ENCODE peak calls at places on chromosomes 4 and X, in ten cellular contexts. P is aorta; Q is astrocyte; J is ovary; M is IMR-90; F is caudate nucleus; U is H9; X is CD8-positive, alpha-beta memory T cell; W is PC-9; I is A549. K is an unnamed sample.
A peak's percentile ranks its signal among the peaks of the same experiment; 100 is the strongest.

GRCh38 chr4:70874268-70875156 is 27.7 kb upstream of the MOB1B start:
- DNase-seq in P (no peak), Q (no peak), J (no peak), M (no peak), F (no peak), U (no peak), X (no peak), W (no peak), I (no peak), K (no peak)

GRCh38 chr4:101292214-101292613 is 55.1 kb downstream of the PPP3CA start:
- DNase-seq in P (no peak), Q (no peak), J (no peak), M (no peak), F (no peak), U (no peak), X (no peak), W (no peak), I (no peak), K (no peak)

GRCh38 chr4:128573781-128574508 is 235.6 kb upstream of the JADE1 start:
- DNase-seq in P (no peak), Q (peak; percentile 97), J (no peak), M (peak; percentile 91), F (no peak), U (no peak), X (no peak), W (no peak), I (peak; percentile 96), K (peak; percentile 75)

GRCh38 chr4:8391972-8392371 is 48.6 kb downstream of the ACOX3 start:
- DNase-seq in P (no peak), Q (peak; percentile 85), J (peak; percentile 70), M (peak; percentile 89), F (no peak), U (no peak), X (no peak), W (peak; percentile 45), I (no peak), K (peak; percentile 16)

GRCh38 chrX:40151211-40152172 is 53.7 kb upstream of the BCOR start:
- DNase-seq in P (no peak), Q (no peak), J (peak; percentile 64), M (no peak), F (no peak), U (peak; percentile 50), X (no peak), W (no peak), I (no peak), K (no peak)

GRCh38 chr4:1730532-1731135 is 9.3 kb downstream of the TACC3 start:
- DNase-seq in P (no peak), Q (no peak), J (no peak), M (no peak), F (no peak), U (no peak), X (no peak), W (no peak), I (no peak), K (no peak)

GRCh38 chr4:164700471-164700870 is 53.5 kb upstream of the SMIM31 start:
- DNase-seq in P (no peak), Q (no peak), J (no peak), M (no peak), F (no peak), U (peak; percentile 75), X (no peak), W (no peak), I (peak; percentile 41), K (peak; percentile 41)

GRCh38 chr4:42750091-42750490 is 93.2 kb upstream of the ATP8A1 start:
- DNase-seq in P (no peak), Q (no peak), J (no peak), M (no peak), F (no peak), U (no peak), X (peak; percentile 27), W (no peak), I (no peak), K (no peak)

GRCh38 chrX:146456058-146456457 is 353.5 kb upstream of the CXorf51B start:
- DNase-seq in P (no peak), Q (no peak), J (no peak), M (no peak), F (no peak), U (no peak), X (no peak), W (no peak), I (no peak), K (no peak)

GRCh38 chr4:86891785-86892638 is at the start of gene C4orf36:
- DNase-seq in P (peak; percentile 88), Q (peak; percentile 31), J (peak; percentile 83), M (peak; percentile 18), F (peak; percentile 49), U (peak; percentile 86), X (no peak), W (peak; percentile 80), I (peak; percentile 76), K (peak; percentile 84)

GRCh38 chrX:137025930-137026329 is 7.9 kb downstream of the GPR101 start:
- DNase-seq in P (no peak), Q (no peak), J (no peak), M (no peak), F (no peak), U (no peak), X (no peak), W (no peak), I (no peak), K (no peak)

GRCh38 chr4:163166041-163166579 is 580 bp downstream of the NAF1 start:
- DNase-seq in P (peak; percentile 85), Q (peak; percentile 41), J (peak; percentile 54), M (peak; percentile 33), F (peak; percentile 21), U (peak; percentile 60), X (peak; percentile 56), W (peak; percentile 49), I (peak; percentile 52), K (peak; percentile 48)

GRCh38 chr4:125401784-125402183 is 87.0 kb downstream of the FAT4 start:
- DNase-seq in P (no peak), Q (no peak), J (no peak), M (no peak), F (no peak), U (no peak), X (no peak), W (no peak), I (no peak), K (no peak)

GRCh38 chrX:56233682-56234081 is 1.5 kb downstream of the KLF8 start:
- DNase-seq in P (peak; percentile 86), Q (peak; percentile 0), J (peak; percentile 63), M (no peak), F (no peak), U (peak; percentile 84), X (no peak), W (peak; percentile 90), I (peak; percentile 5), K (no peak)

GRCh38 chr4:24975505-24975904 is 55.2 kb downstream of the LGI2 start:
- DNase-seq in P (no peak), Q (no peak), J (no peak), M (no peak), F (no peak), U (no peak), X (no peak), W (no peak), I (no peak), K (no peak)

DNA sequence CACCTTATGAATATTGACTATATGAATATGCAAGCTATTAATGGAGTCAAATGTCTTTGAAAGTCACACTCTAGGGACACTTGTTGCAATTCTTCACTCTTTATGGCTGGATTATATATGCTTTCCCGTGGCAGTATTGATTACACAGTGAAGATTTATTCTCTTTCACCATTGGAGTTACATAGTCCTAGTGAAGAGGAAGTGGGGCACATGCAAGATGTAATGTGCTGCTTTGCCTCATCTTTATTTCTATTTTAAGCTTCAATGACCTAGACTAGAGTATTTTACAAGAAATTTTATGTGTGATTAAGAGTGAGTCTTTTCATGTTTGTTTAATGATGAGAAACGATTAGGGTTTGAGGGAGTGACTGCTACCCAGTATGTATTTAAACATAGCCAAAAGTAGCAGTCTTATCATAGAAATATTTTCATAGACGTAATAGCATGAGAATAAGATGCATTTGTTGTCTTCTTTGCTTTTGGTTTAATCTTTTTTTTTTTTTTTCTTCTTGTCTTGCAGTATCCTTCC is 30.8 kb downstream of the DIAPH2 start:
- DNase-seq in P (no peak), Q (peak; percentile 8), J (no peak), M (peak; percentile 78), F (no peak), U (no peak), X (no peak), W (no peak), I (peak; percentile 0), K (no peak)
- H3K27ac ChIP-seq in P (no peak overlapping the region), Q (no peak overlapping the region), J (no peak overlapping the region), M (no peak overlapping the region), F (no peak overlapping the region), U (no peak overlapping the region), X (no peak overlapping the region), W (no peak overlapping the region), I (no peak overlapping the region), K (no peak overlapping the region)

GRCh38 chrX:24993887-24994286 is 21.9 kb downstream of the ARX start:
- DNase-seq in P (no peak), Q (no peak), J (no peak), M (no peak), F (no peak), U (no peak), X (no peak), W (no peak), I (no peak), K (no peak)
- H3K27ac ChIP-seq in P (no peak overlapping the region), Q (no peak overlapping the region), J (no peak overlapping the region), M (no peak overlapping the region), F (no peak overlapping the region), U (no peak overlapping the region), X (no peak overlapping the region), W (no peak overlapping the region), I (no peak overlapping the region), K (no peak overlapping the region)

GRCh38 chrX:45768666-45769065 is 568.0 kb upstream of the DIPK2B start:
- DNase-seq in P (no peak), Q (no peak), J (no peak), M (no peak), F (no peak), U (no peak), X (no peak), W (no peak), I (no peak), K (no peak)
- H3K27ac ChIP-seq in P (no peak overlapping the region), Q (peak overlapping the region; percentile 96), J (no peak overlapping the region), M (peak overlapping the region; percentile 81), F (no peak overlapping the region), U (no peak overlapping the region), X (peak overlapping the region; percentile 57), W (peak overlapping the region; percentile 87), I (peak overlapping the region; percentile 85), K (peak overlapping the region; percentile 98)

DNA sequence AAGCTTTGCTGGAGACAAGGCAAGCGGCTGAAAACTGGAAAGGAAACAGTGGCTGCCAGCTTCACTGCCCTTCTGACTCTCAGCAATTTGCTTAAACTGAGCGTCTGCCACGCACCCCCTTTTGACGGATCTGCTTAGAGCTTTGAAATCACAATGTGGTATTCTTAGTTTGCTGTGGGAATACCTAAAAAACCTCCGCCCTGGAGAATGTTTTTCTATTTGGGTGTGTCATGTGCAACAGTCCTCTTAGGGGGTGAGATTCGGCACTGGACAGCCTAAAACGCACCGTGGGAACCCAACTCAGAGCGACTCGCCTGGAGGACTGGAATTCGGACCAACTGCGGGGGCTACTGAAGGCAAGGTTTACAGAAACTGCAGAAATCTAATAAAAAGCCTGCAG is 199.9 kb downstream of the NSUN7 start:
- DNase-seq in P (no peak), Q (no peak), J (no peak), M (no peak), F (no peak), U (no peak), X (no peak), W (no peak), I (no peak), K (no peak)
- H3K27ac ChIP-seq in P (peak overlapping the region; percentile 77), Q (no peak overlapping the region), J (no peak overlapping the region), M (no peak overlapping the region), F (no peak overlapping the region), U (no peak overlapping the region), X (no peak overlapping the region), W (no peak overlapping the region), I (no peak overlapping the region), K (no peak overlapping the region)